ENCODE peak calls at places on chromosome 11, in eight cellular contexts. O is adipocyte, K is testis, D is cardiac muscle cell, E is IMR-90, F is mammary epithelial cell, B is ovary, W is lower lobe of right lung. J is an unnamed sample. For H3K4me1, the result is how much of the 10 kb centered on the place peaks cover.

GRCh38 chr11:23653071-23653675 is 792.9 kb upstream of the CCDC179 start:
- DNase-seq in O (no peak), K (peak), D (no peak), E (no peak), F (no peak), B (no peak), W (peak), J (no peak)

GRCh38 chr11:108112059-108112458 is 9.3 kb upstream of the ACAT1 start:
- DNase-seq in O (peak), K (no peak), D (no peak), E (peak), F (no peak), B (no peak), W (no peak), J (peak)

GRCh38 chr11:3735827-3736226 is 61.5 kb downstream of the NUP98 start:
- DNase-seq in O (peak), K (no peak), D (no peak), E (peak), F (peak), B (no peak), W (no peak), J (peak)

GRCh38 chr11:64536997-64537396 is 54.0 kb upstream of the SLC22A12 start:
- DNase-seq in O (no peak), K (no peak), D (no peak), E (no peak), F (no peak), B (no peak), W (no peak), J (no peak)

GRCh38 chr11:119338946-119339580 is 1.6 kb downstream of the C1QTNF5 start:
- DNase-seq in O (peak), K (no peak), D (no peak), E (no peak), F (no peak), B (no peak), W (peak), J (no peak)

GRCh38 chr11:100328626-100329340 is 358.3 kb upstream of the ARHGAP42 start:
- DNase-seq in O (no peak), K (no peak), D (no peak), E (peak), F (peak), B (no peak), W (no peak), J (no peak)

GRCh38 chr11:33699515-33700424 is 856 bp downstream of the C11orf91 start:
- DNase-seq in O (no peak), K (no peak), D (no peak), E (no peak), F (peak), B (peak), W (peak), J (peak)

GRCh38 chr11:689630-690029 is 5.4 kb downstream of the DEAF1 start:
- DNase-seq in O (no peak), K (no peak), D (no peak), E (no peak), F (no peak), B (no peak), W (no peak), J (no peak)

GRCh38 chr11:95456704-95457491 is 225.9 kb upstream of the SESN3 start:
- DNase-seq in O (no peak), K (no peak), D (no peak), E (peak), F (no peak), B (no peak), W (no peak), J (no peak)

GRCh38 chr11:134741453-134742227 is 329.6 kb upstream of the B3GAT1 start:
- DNase-seq in O (no peak), K (no peak), D (peak), E (peak), F (no peak), B (no peak), W (no peak), J (no peak)

GRCh38 chr11:81967242-81967641 is 766.4 kb downstream of the FAM181B start:
- DNase-seq in O (no peak), K (no peak), D (no peak), E (no peak), F (no peak), B (no peak), W (no peak), J (no peak)

GRCh38 chr11:32497951-32498350 is 62.6 kb upstream of the WT1 start:
- DNase-seq in O (no peak), K (no peak), D (no peak), E (no peak), F (no peak), B (no peak), W (no peak), J (no peak)

GRCh38 chr11:69446108-69446507 is 35.4 kb upstream of the LINC01488 start:
- DNase-seq in O (no peak), K (no peak), D (no peak), E (no peak), F (no peak), B (no peak), W (no peak), J (peak)

GRCh38 chr11:35359321-35360058 is 59.9 kb downstream of the SLC1A2 start:
- DNase-seq in O (no peak), K (no peak), D (no peak), E (no peak), F (no peak), B (no peak), W (no peak), J (no peak)

GRCh38 chr11:119751281-119752060 is 22.5 kb upstream of the NECTIN1 start:
- DNase-seq in O (no peak), K (no peak), D (no peak), E (no peak), F (peak), B (no peak), W (no peak), J (peak)

GRCh38 chr11:130431337-130431773 is 2.9 kb upstream of the ADAMTS8 start:
- DNase-seq in O (peak), K (peak), D (peak), E (peak), F (no peak), B (peak), W (peak), J (peak)

GRCh38 chr11:10067629-10068300 is 226.3 kb downstream of the SBF2 start:
- DNase-seq in O (no peak), K (no peak), D (no peak), E (no peak), F (no peak), B (no peak), W (no peak), J (no peak)

GRCh38 chr11:114085965-114086364 is 26.5 kb downstream of the ZBTB16 start:
- DNase-seq in O (no peak), K (no peak), D (no peak), E (no peak), F (no peak), B (no peak), W (no peak), J (no peak)

GRCh38 chr11:3616721-3617460 is 24.9 kb downstream of the ART5 start:
- DNase-seq in O (no peak), K (peak), D (no peak), E (peak), F (no peak), B (peak), W (no peak), J (no peak)

GRCh38 chr11:60363542-60364525 is 14.5 kb upstream of the MS4A7 start:
- DNase-seq in O (peak), K (peak), D (peak), E (peak), F (peak), B (no peak), W (no peak), J (peak)

GRCh38 chr11:83759148-83759547 is 473.0 kb upstream of the CCDC90B start:
- DNase-seq in O (no peak), K (no peak), D (no peak), E (no peak), F (no peak), B (no peak), W (no peak), J (no peak)

GRCh38 chr11:30586251-30587144 is at the start of gene MPPED2:
- DNase-seq in O (no peak), K (peak), D (peak), E (no peak), F (no peak), B (peak), W (peak), J (peak)

GRCh38 chr11:73411031-73411430 is 34.8 kb downstream of the RELT start:
- DNase-seq in O (no peak), K (no peak), D (no peak), E (no peak), F (no peak), B (no peak), W (no peak), J (no peak)

GRCh38 chr11:44808053-44808753 is 81.4 kb downstream of the TSPAN18 start:
- DNase-seq in O (no peak), K (no peak), D (no peak), E (no peak), F (no peak), B (no peak), W (no peak), J (no peak)

GRCh38 chr11:122756417-122756816 is 81.9 kb upstream of the CRTAM start:
- DNase-seq in O (no peak), K (no peak), D (no peak), E (no peak), F (no peak), B (no peak), W (peak), J (no peak)

GRCh38 chr11:74134661-74135515 is 35.9 kb downstream of the C2CD3 start:
- DNase-seq in O (no peak), K (no peak), D (no peak), E (peak), F (peak), B (no peak), W (no peak), J (no peak)

GRCh38 chr11:128719556-128719824 is 25.6 kb downstream of the FLI1 start:
- DNase-seq in O (no peak), K (no peak), D (no peak), E (no peak), F (no peak), B (no peak), W (no peak), J (no peak)
- H3K4me1 ChIP-seq in O (under half), K (under half), D (under half), E (under half), F (under half), B (under half), W (half or more), J (under half)

DNA sequence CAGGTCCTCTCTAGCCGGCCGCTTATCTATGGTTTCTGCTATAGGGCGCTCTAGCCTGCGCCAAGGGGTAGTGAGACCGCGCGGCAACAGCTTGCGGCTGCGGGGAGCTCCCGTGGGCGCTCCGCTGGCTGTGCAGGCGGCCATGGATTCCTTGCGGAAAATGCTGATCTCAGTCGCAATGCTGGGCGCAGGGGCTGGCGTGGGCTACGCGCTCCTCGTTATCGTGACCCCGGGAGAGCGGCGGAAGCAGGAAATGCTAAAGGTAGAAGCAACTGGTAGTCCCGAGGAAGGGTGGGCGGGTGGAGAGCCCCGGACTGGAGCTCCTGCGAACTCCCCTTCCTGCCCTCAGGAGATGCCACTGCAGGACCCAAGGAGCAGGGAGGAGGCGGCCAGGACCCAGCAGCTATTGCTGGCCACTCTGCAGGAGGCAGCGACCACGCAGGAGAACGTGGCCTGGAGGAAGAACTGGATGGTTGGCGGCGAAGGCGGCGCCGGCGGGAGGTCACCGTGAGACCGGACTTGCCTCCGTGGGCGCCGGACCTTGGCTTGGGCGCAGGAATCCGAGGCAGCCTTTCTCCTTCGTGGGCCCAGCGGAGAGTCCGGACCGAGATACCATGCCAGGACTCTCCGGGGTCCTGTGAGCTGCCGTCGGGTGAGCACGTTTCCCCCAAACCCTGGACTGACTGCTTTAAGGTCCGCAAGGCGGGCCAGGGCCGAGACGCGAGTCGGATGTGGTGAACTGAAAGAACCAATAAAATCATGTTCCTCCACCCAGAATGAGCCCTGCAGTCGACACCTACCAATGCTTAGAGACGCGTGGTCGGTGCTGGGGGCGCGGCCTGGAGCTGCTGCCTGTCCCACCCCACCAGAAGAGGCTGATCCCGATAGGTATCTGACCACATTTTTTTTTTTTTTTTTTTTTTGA is at the start of the genes LBHD1 and UQCC3:
- DNase-seq in O (peak), K (peak), D (peak), E (peak), F (peak), B (peak), W (peak), J (peak)
- H3K4me3 ChIP-seq in O (peak), K (peak), D (peak), E (peak), F (peak), B (peak), W (peak), J (peak)

GRCh38 chr11:40280161-40281054 is 1179.0 kb downstream of the LRRC4C start:
- DNase-seq in O (no peak), K (no peak), D (no peak), E (no peak), F (no peak), B (no peak), W (no peak), J (no peak)
- H3K4me1 ChIP-seq in O (under half), K (under half), D (under half), E (under half), F (under half), B (under half), W (under half), J (under half)

GRCh38 chr11:121452609-121453150 is at the start of gene SORL1-AS1:
- DNase-seq in O (no peak), K (peak), D (no peak), E (peak), F (peak), B (no peak), W (no peak), J (no peak)

GRCh38 chr11:121455115-121455514 is 2.3 kb upstream of the SORL1-AS1 start:
- DNase-seq in O (no peak), K (no peak), D (no peak), E (no peak), F (no peak), B (no peak), W (no peak), J (no peak)

GRCh38 chr11:121451982-121452608 is at the start of gene SORL1:
- DNase-seq in O (peak), K (peak), D (peak), E (peak), F (peak), B (peak), W (peak), J (peak)

GRCh38 chr11:121451178-121451981 is 734 bp upstream of the SORL1 start:
- DNase-seq in O (no peak), K (no peak), D (no peak), E (no peak), F (no peak), B (no peak), W (no peak), J (no peak)

GRCh38 chr11:121453589-121454299 is 977 bp upstream of the SORL1-AS1 start:
- DNase-seq in O (no peak), K (no peak), D (no peak), E (no peak), F (no peak), B (no peak), W (no peak), J (no peak)
- H3K4me3 ChIP-seq in O (no peak), K (no peak), D (no peak), E (no peak), F (no peak), B (no peak), W (peak), J (no peak)

DNA sequence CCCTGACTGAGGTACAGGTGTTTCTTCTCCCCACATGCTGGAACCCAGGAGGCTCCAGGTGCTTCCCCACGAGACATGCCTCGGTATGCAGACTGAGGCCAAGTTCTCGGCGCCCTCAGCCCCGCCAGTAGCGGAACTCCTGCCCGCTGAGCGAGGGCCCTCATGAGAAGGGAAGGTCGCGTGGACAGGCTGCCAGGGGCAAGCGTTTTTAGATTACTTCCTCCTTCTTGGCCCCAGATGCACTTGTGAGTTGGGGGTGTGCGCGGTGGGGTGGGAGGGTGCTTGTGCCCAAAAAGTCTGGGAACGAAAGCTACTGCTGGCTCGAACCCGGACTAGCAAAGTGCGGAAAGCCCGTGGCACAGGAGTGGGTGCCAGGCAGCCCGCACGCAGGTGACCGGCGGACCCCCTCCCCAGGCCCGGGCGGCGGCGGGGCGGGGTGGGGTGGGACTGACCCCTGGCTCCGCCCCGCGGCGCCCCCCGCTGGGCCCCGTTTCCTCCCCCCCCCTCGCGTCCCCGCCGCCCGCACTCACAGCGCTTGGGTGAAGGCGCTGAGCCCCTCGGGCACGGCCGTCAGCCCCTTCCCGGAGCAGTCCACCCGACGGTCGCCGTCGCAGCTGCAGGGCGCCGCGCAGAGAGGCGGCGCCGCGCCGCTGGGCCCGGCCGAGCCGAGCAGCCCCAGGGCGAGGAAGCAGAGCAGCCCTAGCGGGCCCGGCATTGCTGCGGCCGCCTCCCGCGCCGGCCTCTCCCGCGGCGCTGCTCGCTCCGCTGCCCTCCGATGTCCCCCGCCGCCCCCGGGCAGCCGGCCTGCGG is 797 bp downstream of the LGR4 start:
- DNase-seq in O (peak), K (peak), D (peak), E (no peak), F (peak), B (peak), W (peak), J (peak)
- H3K4me1 ChIP-seq in O (under half), K (under half), D (under half), E (under half), F (under half), B (under half), W (under half), J (under half)

J was measured in GM23248.